ENCODE peak calls at places on chromosome 22, in six cellular contexts. X is fibroblast of mammary gland, Z is HuH-7, A is T1000, N is AG10803, S is smooth muscle cell of the brain vasculature. K is an unnamed sample.

GRCh38 chr22:21000215-21000986 is 1.5 kb downstream of the THAP7 start:
- DNase-seq in X (no peak), Z (no peak), A (no peak), N (no peak), S (no peak), K (peak; percentile 13)

GRCh38 chr22:32202539-32203180 is 2.2 kb downstream of the RFPL2 start:
- DNase-seq in X (peak; percentile 26), Z (peak; percentile 88), A (no peak), N (peak; percentile 23), S (no peak), K (peak; percentile 58)

GRCh38 chr22:35638408-35638807 is 9.8 kb upstream of the APOL6 start:
- DNase-seq in X (peak; percentile 92), Z (no peak), A (no peak), N (peak; percentile 95), S (no peak), K (peak; percentile 86)

GRCh38 chr22:37018815-37019308 is 385 bp downstream of the TST start:
- DNase-seq in X (peak; percentile 41), Z (peak; percentile 57), A (no peak), N (peak; percentile 39), S (no peak), K (peak; percentile 75)

GRCh38 chr22:42280140-42280539 is 9.7 kb upstream of the TCF20 start:
- DNase-seq in X (no peak), Z (no peak), A (no peak), N (no peak), S (no peak), K (no peak)

GRCh38 chr22:45268958-45269844 is 15.5 kb upstream of the UPK3A start:
- DNase-seq in X (peak; percentile 52), Z (peak; percentile 67), A (peak; percentile 75), N (peak; percentile 55), S (no peak), K (peak; percentile 89)

GRCh38 chr22:45889093-45889538 is 87.8 kb downstream of the WNT7B start:
- DNase-seq in X (no peak), Z (no peak), A (no peak), N (no peak), S (no peak), K (no peak)

GRCh38 chr22:41745968-41746367 is 46.7 kb downstream of the MEI1 start:
- DNase-seq in X (no peak), Z (no peak), A (no peak), N (peak; percentile 6), S (no peak), K (no peak)

GRCh38 chr22:41939981-41940852 is 6.7 kb downstream of the CENPM start:
- DNase-seq in X (no peak), Z (no peak), A (no peak), N (no peak), S (no peak), K (no peak)

GRCh38 chr22:46594947-46595298 is 25.3 kb upstream of the GRAMD4 start:
- DNase-seq in X (no peak), Z (no peak), A (no peak), N (no peak), S (no peak), K (no peak)

GRCh38 chr22:26751217-26751616 is 93.8 kb downstream of the MIAT start:
- DNase-seq in X (no peak), Z (no peak), A (no peak), N (no peak), S (no peak), K (no peak)

GRCh38 chr22:31099386-31099785 is 8.0 kb downstream of the SELENOM start:
- DNase-seq in X (no peak), Z (no peak), A (no peak), N (no peak), S (no peak), K (peak; percentile 67)

GRCh38 chr22:38705235-38706100 is at the start of gene GTPBP1:
- DNase-seq in X (peak; percentile 100), Z (peak; percentile 97), A (peak; percentile 98), N (peak; percentile 100), S (peak; percentile 100), K (peak; percentile 100)

GRCh38 chr22:37206841-37207821 is 5.1 kb downstream of the SSTR3 start:
- DNase-seq in X (no peak), Z (no peak), A (no peak), N (no peak), S (no peak), K (no peak)

GRCh38 chr22:43186272-43187170 is at the start of gene TTLL12:
- DNase-seq in X (no peak), Z (peak; percentile 67), A (peak; percentile 9), N (peak; percentile 60), S (no peak), K (peak; percentile 36)

GRCh38 chr22:30128511-30128910 is 48.2 kb downstream of the HORMAD2 start:
- DNase-seq in X (no peak), Z (no peak), A (no peak), N (no peak), S (no peak), K (no peak)

GRCh38 chr22:41976070-41976901 is 7.0 kb downstream of the SEPTIN3 start:
- DNase-seq in X (no peak), Z (peak; percentile 63), A (peak; percentile 3), N (no peak), S (no peak), K (no peak)

GRCh38 chr22:20803696-20804324 is 29.9 kb downstream of the SERPIND1 start:
- DNase-seq in X (peak; percentile 41), Z (peak; percentile 55), A (no peak), N (peak; percentile 16), S (no peak), K (peak; percentile 75)

K was measured in foreskin fibroblast.